ENCODE peak calls at places on chromosomes 3 and 15, in ten cellular contexts. O is GM13977, P is vagina, J is IMR-90, E is HFFc6, Z is lower leg skin, B is fibroblast of lung, L is astrocyte of the spinal cord, A is Panc1, Y is WTC11. H is an unnamed sample.

GRCh38 chr15:22979699-22980188 is 424 bp downstream of the CYFIP1 start:
- DNase-seq in O (peak), P (no peak), J (peak), E (no peak), Z (no peak), B (no peak), L (no peak), A (no peak), Y (peak), H (peak)

GRCh38 chr15:42138968-42139386 is 17.5 kb downstream of the PLA2G4F start:
- DNase-seq in O (no peak), P (no peak), J (no peak), E (no peak), Z (no peak), B (no peak), L (no peak), A (no peak), Y (no peak), H (no peak)

GRCh38 chr3:10712121-10712520 is 103.9 kb upstream of the SLC6A11 start:
- DNase-seq in O (no peak), P (no peak), J (no peak), E (no peak), Z (no peak), B (no peak), L (no peak), A (no peak), Y (no peak), H (no peak)

GRCh38 chr3:161031134-161031533 is 74.0 kb downstream of the B3GALNT1 start:
- DNase-seq in O (no peak), P (no peak), J (no peak), E (no peak), Z (no peak), B (no peak), L (no peak), A (no peak), Y (no peak), H (no peak)

GRCh38 chr3:172666181-172666872 is 44.5 kb downstream of the NCEH1 start:
- DNase-seq in O (no peak), P (no peak), J (no peak), E (no peak), Z (no peak), B (no peak), L (no peak), A (no peak), Y (no peak), H (no peak)

GRCh38 chr3:79369306-79369705 is 398.5 kb downstream of the ROBO1 start:
- DNase-seq in O (no peak), P (no peak), J (peak), E (peak), Z (no peak), B (peak), L (peak), A (no peak), Y (no peak), H (no peak)

GRCh38 chr3:65356331-65357286 is 668.8 kb upstream of the ADAMTS9 start:
- DNase-seq in O (no peak), P (no peak), J (no peak), E (no peak), Z (no peak), B (peak), L (no peak), A (no peak), Y (peak), H (peak)

GRCh38 chr15:27463699-27464098 is 492.7 kb downstream of the GABRG3 start:
- DNase-seq in O (no peak), P (no peak), J (no peak), E (no peak), Z (no peak), B (no peak), L (no peak), A (no peak), Y (no peak), H (no peak)

GRCh38 chr3:21188459-21188858 is 562.6 kb downstream of the ZNF385D start:
- DNase-seq in O (no peak), P (no peak), J (no peak), E (no peak), Z (no peak), B (no peak), L (no peak), A (no peak), Y (no peak), H (no peak)

GRCh38 chr3:32143849-32144757 is 37.7 kb downstream of the GPD1L start:
- DNase-seq in O (peak), P (no peak), J (peak), E (peak), Z (peak), B (peak), L (peak), A (peak), Y (peak), H (peak)

GRCh38 chr3:33256249-33256648 is 21.0 kb upstream of the FBXL2 start:
- DNase-seq in O (no peak), P (no peak), J (no peak), E (no peak), Z (no peak), B (no peak), L (no peak), A (no peak), Y (no peak), H (no peak)

GRCh38 chr3:64143399-64144130 is 81.7 kb downstream of the PRICKLE2 start:
- DNase-seq in O (no peak), P (no peak), J (peak), E (peak), Z (no peak), B (peak), L (peak), A (no peak), Y (no peak), H (no peak)

GRCh38 chr15:88610756-88611231 is 10.3 kb upstream of the AEN start:
- DNase-seq in O (no peak), P (no peak), J (peak), E (peak), Z (no peak), B (no peak), L (no peak), A (no peak), Y (no peak), H (no peak)
- TF ChIP-seq CTCF in O (no peak), P (no peak), J (peak), E (peak), Z (no peak), B (peak), L (peak), A (no peak), Y (no peak), H (no peak)

DNA sequence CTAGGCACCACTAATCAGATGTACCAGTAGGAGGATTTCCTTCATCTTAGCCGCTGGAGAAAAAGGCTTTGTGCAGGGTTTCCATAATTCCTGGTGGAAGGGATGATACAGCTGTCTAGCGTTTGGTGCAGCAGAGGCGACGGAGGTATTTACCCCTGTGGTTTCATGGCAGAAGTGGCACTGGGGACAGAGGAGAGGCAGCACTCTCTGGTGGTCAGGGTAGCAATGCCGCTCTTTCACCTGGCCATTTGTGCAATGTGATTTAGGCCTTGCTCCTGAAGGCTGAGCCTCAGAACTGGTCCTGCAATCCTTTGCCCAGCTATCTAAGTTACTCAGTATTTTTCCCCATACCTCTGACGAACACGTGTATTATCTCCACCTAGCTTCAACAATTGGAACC is 47.1 kb upstream of the BNIP2 start:
- DNase-seq in O (peak), P (no peak), J (no peak), E (peak), Z (no peak), B (no peak), L (no peak), A (no peak), Y (peak), H (no peak)
- TF ChIP-seq CTCF in O (peak), P (no peak), J (peak), E (peak), Z (no peak), B (peak), L (no peak), A (no peak), Y (no peak), H (no peak)

GRCh38 chr15:67167131-67167530 is 87.3 kb downstream of the AAGAB start:
- DNase-seq in O (no peak), P (no peak), J (no peak), E (no peak), Z (no peak), B (no peak), L (no peak), A (no peak), Y (no peak), H (no peak)
- TF ChIP-seq CTCF in O (no peak), P (no peak), J (no peak), E (no peak), Z (no peak), B (no peak), L (no peak), A (no peak), Y (no peak), H (no peak)

GRCh38 chr3:157447026-157447694 is 10.5 kb downstream of the PTX3 start:
- DNase-seq in O (no peak), P (no peak), J (peak), E (peak), Z (no peak), B (peak), L (peak), A (no peak), Y (no peak), H (no peak)
- TF ChIP-seq CTCF in O (no peak), P (no peak), J (peak), E (peak), Z (no peak), B (peak), L (peak), A (peak), Y (no peak), H (no peak)

DNA sequence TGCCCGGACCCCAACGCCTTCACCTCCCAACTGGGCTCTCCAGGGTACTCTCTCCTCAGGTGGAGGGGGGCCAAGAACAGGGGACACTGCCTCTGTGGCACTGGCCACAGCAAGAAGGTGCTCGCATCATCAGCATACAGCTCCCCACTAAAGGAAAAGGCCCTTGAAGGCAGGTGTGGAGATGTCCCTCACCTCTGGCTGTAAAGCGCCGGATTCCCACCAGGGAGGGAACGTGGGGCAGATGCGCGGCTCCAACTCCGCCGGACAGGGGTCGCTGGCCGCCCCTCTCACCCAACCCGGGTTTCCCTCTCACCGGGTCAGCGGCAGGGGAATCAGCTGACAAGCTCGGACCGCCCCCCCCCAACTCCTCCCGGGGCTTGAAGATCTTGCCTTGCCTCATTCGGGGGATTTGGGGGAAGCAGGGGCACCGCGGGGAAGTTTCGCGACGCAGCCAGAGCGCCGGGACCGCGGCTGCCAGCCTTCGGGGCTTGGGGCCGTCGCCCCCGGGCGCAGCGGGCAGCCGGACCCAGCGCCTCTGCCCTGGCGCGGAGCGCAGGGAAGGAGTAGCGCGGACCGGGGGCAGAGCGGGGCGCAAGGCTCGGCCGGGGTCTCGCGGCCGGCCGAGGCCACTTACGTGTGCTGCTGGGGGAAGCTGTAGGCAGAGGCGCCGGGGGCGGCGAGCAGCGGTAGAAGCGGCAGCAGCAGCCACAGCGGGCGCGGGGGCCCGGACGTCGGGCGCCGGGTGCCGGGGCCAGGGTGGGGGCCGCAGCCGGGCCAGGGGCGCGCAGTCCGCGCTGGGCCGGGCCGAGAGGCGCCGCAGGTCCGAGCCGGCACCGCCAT is 630 bp downstream of the CACNA2D2 start:
- DNase-seq in O (peak), P (no peak), J (no peak), E (no peak), Z (no peak), B (no peak), L (no peak), A (no peak), Y (peak), H (no peak)
- TF ChIP-seq CTCF in O (no peak), P (no peak), J (no peak), E (no peak), Z (no peak), B (no peak), L (no peak), A (no peak), Y (no peak), H (no peak)

GRCh38 chr3:52372822-52373504 is 56.8 kb downstream of the DNAH1 start:
- DNase-seq in O (no peak), P (no peak), J (no peak), E (no peak), Z (no peak), B (no peak), L (no peak), A (no peak), Y (peak), H (peak)
- TF ChIP-seq CTCF in O (no peak), P (no peak), J (no peak), E (peak), Z (no peak), B (no peak), L (no peak), A (no peak), Y (no peak), H (no peak)

GRCh38 chr3:77377717-77378116 is 337.8 kb downstream of the ROBO2 start:
- DNase-seq in O (no peak), P (no peak), J (no peak), E (no peak), Z (no peak), B (no peak), L (no peak), A (no peak), Y (no peak), H (no peak)
- TF ChIP-seq CTCF in O (no peak), P (no peak), J (no peak), E (no peak), Z (no peak), B (no peak), L (no peak), A (no peak), Y (no peak), H (no peak)

GRCh38 chr15:56760186-56760585 is 26.9 kb upstream of the ZNF280D start:
- DNase-seq in O (no peak), P (no peak), J (peak), E (peak), Z (no peak), B (peak), L (peak), A (no peak), Y (no peak), H (no peak)
- TF ChIP-seq CTCF in O (no peak), P (no peak), J (no peak), E (no peak), Z (no peak), B (no peak), L (no peak), A (no peak), Y (no peak), H (no peak)

DNA sequence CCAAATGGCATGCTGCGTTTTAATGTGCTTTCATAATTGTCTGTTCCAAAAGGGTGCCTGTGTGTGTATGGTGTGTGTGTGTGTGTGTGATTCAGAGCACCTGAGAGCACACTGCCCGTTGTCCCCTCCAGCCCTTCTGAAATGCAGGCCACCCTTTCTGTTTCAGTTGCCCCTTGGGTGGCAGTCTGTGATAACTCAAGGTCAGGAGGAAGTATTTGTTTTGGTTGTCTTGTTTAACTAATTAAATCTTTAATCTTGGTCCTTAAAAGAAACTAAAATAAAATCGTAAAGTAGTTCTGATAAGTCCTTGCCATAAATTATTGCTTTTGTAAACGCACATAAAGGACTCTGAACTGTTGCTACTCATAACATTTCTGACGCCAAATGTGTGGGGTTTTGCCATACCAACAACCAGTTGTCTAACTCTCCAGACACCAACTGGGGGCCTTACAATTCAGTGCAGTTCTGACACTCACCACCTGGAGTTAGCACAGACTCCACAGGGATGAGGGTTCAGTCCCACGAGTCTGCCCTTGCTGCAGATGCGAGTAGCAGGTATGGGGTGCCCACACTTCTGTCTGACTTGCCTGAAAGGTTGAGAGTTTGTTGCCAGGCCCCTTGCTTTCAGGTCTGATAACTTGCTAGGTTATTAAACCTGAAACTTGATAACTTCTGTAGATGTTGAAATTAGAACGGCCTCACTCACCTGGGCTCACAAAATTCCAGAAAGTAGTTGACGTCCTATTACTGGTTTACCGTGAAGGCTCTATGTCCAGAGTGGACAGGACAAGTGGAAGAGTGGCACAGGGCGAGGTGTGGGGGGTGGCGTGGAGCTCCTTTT is 157.3 kb downstream of the IGF1R start:
- DNase-seq in O (no peak), P (no peak), J (peak), E (no peak), Z (no peak), B (no peak), L (no peak), A (no peak), Y (peak), H (no peak)
- TF ChIP-seq CTCF in O (no peak), P (no peak), J (no peak), E (peak), Z (no peak), B (peak), L (peak), A (peak), Y (no peak), H (no peak)

DNA sequence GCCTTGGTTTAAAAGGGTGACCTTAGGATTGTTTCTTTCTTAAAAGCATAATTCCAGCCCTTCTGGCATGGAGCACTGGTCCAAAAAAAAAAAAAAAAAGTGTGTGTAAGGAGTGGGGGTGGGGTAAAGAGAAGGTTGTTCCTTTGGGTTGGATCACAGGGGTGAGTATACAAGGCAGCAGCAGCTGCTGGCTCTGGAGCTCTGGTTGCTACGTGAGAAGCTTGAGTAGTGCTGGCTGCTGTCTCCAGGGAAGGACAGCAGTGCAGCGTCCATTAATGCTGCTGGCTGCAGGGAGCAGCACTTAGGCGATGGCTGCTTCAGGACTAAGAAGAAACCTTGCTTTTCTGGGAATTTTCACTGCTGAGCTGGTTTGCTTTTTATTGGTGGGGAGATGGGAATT is 2.3 kb downstream of the SETD5 start:
- DNase-seq in O (peak), P (no peak), J (peak), E (peak), Z (peak), B (peak), L (peak), A (no peak), Y (peak), H (peak)
- TF ChIP-seq CTCF in O (no peak), P (no peak), J (peak), E (peak), Z (no peak), B (peak), L (peak), A (no peak), Y (no peak), H (no peak)